ENCODE peak calls at places on chromosomes 3 and 15, in nine cellular contexts. F is HFF-Myc, X is fibroblast of the aortic adventitia, N is transverse colon, C is bronchial epithelial cell, R is left lung, W is IMR-90, J is prostate gland, M is cardiac fibroblast. H is an unnamed sample.
A peak's percentile ranks its signal among the peaks of the same experiment; 100 is the strongest.

GRCh38 chr3:153182491-153182890 is 20.5 kb downstream of the RAP2B start:
- DNase-seq in F (no peak), X (no peak), N (no peak), C (no peak), R (no peak), W (no peak), J (no peak), M (no peak), H (no peak)

GRCh38 chr3:7518471-7518870 is 657.6 kb downstream of the GRM7 start:
- DNase-seq in F (no peak), X (peak; percentile 9), N (no peak), C (peak; percentile 31), R (no peak), W (no peak), J (peak; percentile 40), M (peak; percentile 85), H (no peak)

GRCh38 chr3:127254730-127255129 is 33.1 kb downstream of the PRR20G start:
- DNase-seq in F (no peak), X (no peak), N (no peak), C (peak; percentile 25), R (peak; percentile 60), W (no peak), J (no peak), M (no peak), H (no peak)

GRCh38 chr3:75906555-75907112 is 121.3 kb upstream of the ZNF717 start:
- DNase-seq in F (no peak), X (no peak), N (no peak), C (peak; percentile 12), R (peak; percentile 80), W (peak; percentile 25), J (no peak), M (no peak), H (peak; percentile 20)

GRCh38 chr15:29377141-29377540 is 107.5 kb upstream of the NSMCE3 start:
- DNase-seq in F (no peak), X (no peak), N (no peak), C (no peak), R (no peak), W (no peak), J (no peak), M (no peak), H (no peak)

GRCh38 chr15:63983071-63983711 is 63.1 kb downstream of the DAPK2 start:
- DNase-seq in F (no peak), X (no peak), N (no peak), C (no peak), R (no peak), W (no peak), J (no peak), M (no peak), H (no peak)

GRCh38 chr3:174170248-174170647 is 688.9 kb upstream of the NAALADL2 start:
- DNase-seq in F (no peak), X (no peak), N (no peak), C (no peak), R (no peak), W (peak; percentile 10), J (no peak), M (no peak), H (peak; percentile 15)

GRCh38 chr3:12394516-12395271 is 89.6 kb upstream of the TSEN2 start:
- DNase-seq in F (no peak), X (no peak), N (no peak), C (no peak), R (no peak), W (no peak), J (no peak), M (no peak), H (no peak)

GRCh38 chr15:52180196-52180835 is 10.9 kb downstream of the GNB5 start:
- DNase-seq in F (no peak), X (no peak), N (peak; percentile 42), C (no peak), R (no peak), W (no peak), J (peak; percentile 13), M (no peak), H (no peak)

GRCh38 chr15:52183562-52184173 is 7.5 kb downstream of the GNB5 start:
- DNase-seq in F (no peak), X (peak; percentile 60), N (peak; percentile 19), C (peak; percentile 38), R (no peak), W (peak; percentile 39), J (no peak), M (peak; percentile 54), H (no peak)

GRCh38 chr15:52180851-52181450 is 10.2 kb downstream of the GNB5 start:
- DNase-seq in F (no peak), X (no peak), N (no peak), C (no peak), R (no peak), W (no peak), J (no peak), M (no peak), H (no peak)

GRCh38 chr15:52184721-52185120 is 6.5 kb downstream of the GNB5 start:
- DNase-seq in F (no peak), X (no peak), N (no peak), C (no peak), R (no peak), W (no peak), J (no peak), M (no peak), H (no peak)

DNA sequence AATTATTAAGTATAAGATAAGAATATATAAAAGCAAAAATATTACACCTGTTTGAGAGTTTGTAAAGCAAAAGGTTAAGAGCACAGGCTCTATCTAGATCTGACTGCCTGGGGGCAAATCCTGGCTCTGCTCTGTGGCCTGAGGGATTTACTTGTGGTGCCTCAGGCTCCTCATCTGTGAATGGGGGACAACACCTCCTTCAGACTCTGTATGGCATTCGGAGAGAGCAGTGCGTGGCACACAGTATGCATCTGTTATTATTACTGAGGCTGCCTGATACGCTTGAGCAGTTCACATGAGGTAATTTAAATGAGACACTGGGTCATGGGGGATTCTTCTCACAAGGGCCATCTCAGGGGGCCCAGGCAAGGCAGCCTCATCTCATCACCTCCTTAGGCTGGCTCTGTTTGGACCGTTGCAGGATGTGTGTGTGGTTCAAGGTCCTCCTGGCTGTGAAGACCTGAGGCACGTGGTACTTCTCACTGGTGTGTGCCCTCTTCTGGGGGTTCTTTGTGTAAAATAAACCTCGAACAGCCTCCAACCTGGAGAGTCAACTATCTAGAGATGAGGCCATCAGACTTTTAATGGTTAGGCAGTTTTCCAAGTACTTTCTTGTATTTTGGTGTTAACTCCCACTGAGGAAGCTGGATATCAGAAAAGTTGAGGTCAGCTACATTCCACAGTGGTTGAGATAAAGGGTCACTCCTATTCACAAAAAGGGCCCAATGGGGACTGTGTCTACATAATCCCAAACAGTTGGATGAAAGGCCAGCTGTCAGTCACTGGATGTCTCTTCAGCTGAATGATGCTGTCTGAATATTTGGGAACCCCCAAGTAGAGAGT is 9.0 kb downstream of the GNB5 start:
- DNase-seq in F (no peak), X (no peak), N (no peak), C (no peak), R (no peak), W (no peak), J (no peak), M (no peak), H (no peak)
- TF ChIP-seq CTCF in F (no peak), X (no peak), N (no peak), C (no peak), R (no peak), W (no peak), J (no peak), M (no peak), H (no peak)

GRCh38 chr3:45056608-45057301 is 30.7 kb downstream of the CLEC3B start:
- DNase-seq in F (no peak), X (no peak), N (no peak), C (no peak), R (no peak), W (no peak), J (peak; percentile 44), M (peak; percentile 23), H (peak; percentile 33)

GRCh38 chr3:45055411-45056143 is 29.5 kb downstream of the CLEC3B start:
- DNase-seq in F (peak; percentile 74), X (peak; percentile 75), N (no peak), C (no peak), R (no peak), W (peak; percentile 96), J (no peak), M (peak; percentile 56), H (peak; percentile 80)

GRCh38 chr3:45054196-45054857 is 28.2 kb downstream of the CLEC3B start:
- DNase-seq in F (peak; percentile 67), X (peak; percentile 93), N (no peak), C (peak; percentile 55), R (no peak), W (peak; percentile 85), J (peak; percentile 51), M (peak; percentile 84), H (peak; percentile 96)

GRCh38 chr3:45057557-45057956 is 31.5 kb downstream of the CLEC3B start:
- DNase-seq in F (no peak), X (no peak), N (no peak), C (peak; percentile 55), R (no peak), W (no peak), J (no peak), M (no peak), H (no peak)

GRCh38 chr3:45055032-45055410 is 28.9 kb downstream of the CLEC3B start:
- DNase-seq in F (peak; percentile 61), X (peak; percentile 87), N (no peak), C (peak; percentile 68), R (no peak), W (peak; percentile 87), J (no peak), M (peak; percentile 76), H (peak; percentile 88)
- H3K4me3 ChIP-seq in F (no peak overlapping the region), X (no peak overlapping the region), N (no peak overlapping the region), C (no peak overlapping the region), R (no peak overlapping the region), W (no peak overlapping the region), J (no peak overlapping the region), M (no peak overlapping the region), H (no peak overlapping the region)

DNA sequence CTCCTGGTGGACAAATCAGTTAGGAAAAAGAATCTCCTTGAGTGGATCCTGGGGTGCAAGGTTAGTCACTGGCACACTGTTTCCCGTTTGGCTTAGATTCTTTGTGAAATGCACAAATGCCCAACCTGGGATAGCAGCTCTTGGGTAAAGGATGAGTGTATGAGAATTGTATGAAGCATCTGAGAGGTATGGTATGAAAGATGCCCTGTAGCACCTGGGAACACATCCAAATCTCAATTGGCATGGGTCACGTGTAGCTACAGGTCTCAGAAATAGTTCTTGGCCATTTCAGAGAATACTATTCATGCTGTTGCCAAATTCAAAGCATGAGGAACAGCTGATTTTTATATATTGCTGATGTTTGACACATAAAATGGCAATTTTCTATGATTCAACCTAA is 84.3 kb downstream of the KCNH8 start:
- DNase-seq in F (no peak), X (no peak), N (no peak), C (peak; percentile 68), R (no peak), W (no peak), J (no peak), M (no peak), H (no peak)
- TF ChIP-seq CTCF in F (no peak), X (no peak), N (no peak), C (no peak), R (no peak), W (no peak), J (no peak), M (no peak), H (no peak)

DNA sequence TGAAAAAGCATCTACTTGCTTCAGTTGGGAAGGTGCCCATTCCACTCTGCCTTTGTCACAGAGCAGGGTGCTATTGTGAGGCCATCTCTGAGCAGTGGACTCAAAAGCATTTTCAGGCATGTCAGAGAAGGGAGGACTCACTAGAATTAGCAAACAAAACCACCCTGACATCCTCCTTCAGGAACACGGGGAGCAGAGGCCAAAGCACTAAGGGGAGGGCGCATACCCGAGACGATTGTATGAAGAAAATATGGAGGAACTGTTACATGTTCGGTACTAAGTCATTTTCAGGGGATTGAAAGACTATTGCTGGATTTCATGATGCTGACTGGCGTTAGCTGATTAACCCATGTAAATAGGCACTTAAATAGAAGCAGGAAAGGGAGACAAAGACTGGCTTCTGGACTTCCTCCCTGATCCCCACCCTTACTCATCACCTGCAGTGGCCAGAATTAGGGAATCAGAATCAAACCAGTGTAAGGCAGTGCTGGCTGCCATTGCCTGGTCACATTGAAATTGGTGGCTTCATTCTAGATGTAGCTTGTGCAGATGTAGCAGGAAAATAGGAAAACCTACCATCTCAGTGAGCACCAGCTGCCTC is 14.8 kb downstream of the THBS1 start:
- DNase-seq in F (no peak), X (peak; percentile 25), N (peak; percentile 26), C (peak; percentile 49), R (no peak), W (peak; percentile 43), J (no peak), M (peak; percentile 67), H (peak; percentile 23)
- H3K4me3 ChIP-seq in F (no peak overlapping the region), X (no peak overlapping the region), N (no peak overlapping the region), C (no peak overlapping the region), R (no peak overlapping the region), W (no peak overlapping the region), J (no peak overlapping the region), M (no peak overlapping the region), H (no peak overlapping the region)